ENCODE peak calls at places on chromosome 6, in ten cellular contexts. D is ovary, U is K562, Z is mucosa of descending colon, N is uterus, C is foreskin fibroblast, T is left ventricle myocardium inferior, R is cardiac fibroblast, G is brain microvascular endothelial cell, X is aorta. H is an unnamed sample.

GRCh38 chr6:20404641-20405032 is 3.0 kb downstream of the E2F3 start:
- DNase-seq in D (no peak), U (peak), Z (no peak), N (no peak), C (peak), T (no peak), R (peak), G (peak), X (no peak), H (no peak)

GRCh38 chr6:139313229-139313628 is 21.4 kb upstream of the TXLNB start:
- DNase-seq in D (no peak), U (no peak), Z (no peak), N (no peak), C (no peak), T (no peak), R (no peak), G (no peak), X (no peak), H (no peak)

GRCh38 chr6:2166717-2167116 is 78.7 kb downstream of the GMDS start:
- DNase-seq in D (no peak), U (no peak), Z (no peak), N (no peak), C (no peak), T (no peak), R (peak), G (no peak), X (no peak), H (no peak)

GRCh38 chr6:136403166-136403980 is 113.7 kb upstream of the BCLAF1 start:
- DNase-seq in D (no peak), U (peak), Z (no peak), N (peak), C (peak), T (no peak), R (peak), G (peak), X (no peak), H (no peak)

GRCh38 chr6:169802790-169803189 is 51.4 kb downstream of the ERMARD start:
- DNase-seq in D (no peak), U (no peak), Z (no peak), N (no peak), C (peak), T (no peak), R (no peak), G (no peak), X (no peak), H (no peak)

GRCh38 chr6:156791261-156791850 is 14.2 kb downstream of the ARID1B start:
- DNase-seq in D (no peak), U (peak), Z (no peak), N (no peak), C (no peak), T (no peak), R (peak), G (peak), X (no peak), H (no peak)

GRCh38 chr6:42417641-42418112 is 34.0 kb downstream of the TRERF1 start:
- DNase-seq in D (no peak), U (no peak), Z (no peak), N (no peak), C (no peak), T (no peak), R (no peak), G (no peak), X (no peak), H (no peak)

GRCh38 chr6:51090343-51090742 is 271.7 kb downstream of the TFAP2B start:
- DNase-seq in D (no peak), U (no peak), Z (no peak), N (no peak), C (no peak), T (no peak), R (no peak), G (no peak), X (no peak), H (no peak)

GRCh38 chr6:117149324-117149723 is 116.0 kb upstream of the VGLL2 start:
- DNase-seq in D (no peak), U (no peak), Z (no peak), N (no peak), C (no peak), T (no peak), R (no peak), G (no peak), X (no peak), H (no peak)

GRCh38 chr6:167832497-167833395 is 6.0 kb downstream of the AFDN start:
- DNase-seq in D (no peak), U (no peak), Z (no peak), N (no peak), C (no peak), T (no peak), R (peak), G (no peak), X (no peak), H (no peak)

GRCh38 chr6:37713529-37714119 is 15.9 kb upstream of the MDGA1 start:
- DNase-seq in D (no peak), U (peak), Z (no peak), N (no peak), C (peak), T (no peak), R (peak), G (peak), X (no peak), H (no peak)

GRCh38 chr6:34671801-34672656 is 24.5 kb downstream of the ILRUN start:
- DNase-seq in D (no peak), U (peak), Z (peak), N (no peak), C (peak), T (no peak), R (peak), G (no peak), X (no peak), H (peak)

GRCh38 chr6:158460602-158461092 is 99.2 kb upstream of the TMEM181 start:
- DNase-seq in D (no peak), U (no peak), Z (no peak), N (no peak), C (peak), T (no peak), R (peak), G (no peak), X (no peak), H (no peak)

GRCh38 chr6:69961251-69961650 is 94.9 kb downstream of the COL19A1 start:
- DNase-seq in D (no peak), U (no peak), Z (no peak), N (no peak), C (no peak), T (no peak), R (peak), G (no peak), X (no peak), H (no peak)

GRCh38 chr6:1630212-1630770 is 20.6 kb downstream of the FOXC1 start:
- DNase-seq in D (no peak), U (no peak), Z (no peak), N (no peak), C (no peak), T (no peak), R (no peak), G (no peak), X (no peak), H (no peak)

GRCh38 chr6:114430534-114431124 is 87.8 kb upstream of the HS3ST5 start:
- DNase-seq in D (no peak), U (no peak), Z (no peak), N (no peak), C (no peak), T (no peak), R (no peak), G (no peak), X (no peak), H (no peak)

GRCh38 chr6:169291148-169291547 is 37.5 kb upstream of the THBS2 start:
- DNase-seq in D (no peak), U (no peak), Z (no peak), N (no peak), C (no peak), T (no peak), R (no peak), G (no peak), X (no peak), H (no peak)

GRCh38 chr6:152750694-152751093 is at the start of gene VIP:
- DNase-seq in D (no peak), U (no peak), Z (no peak), N (no peak), C (no peak), T (no peak), R (peak), G (peak), X (no peak), H (no peak)

GRCh38 chr6:144793744-144794143 is 508.6 kb downstream of the UTRN start:
- DNase-seq in D (no peak), U (no peak), Z (no peak), N (no peak), C (no peak), T (no peak), R (no peak), G (no peak), X (no peak), H (no peak)

GRCh38 chr6:37514377-37514776 is 14.7 kb upstream of the CCDC167 start:
- DNase-seq in D (no peak), U (no peak), Z (no peak), N (no peak), C (no peak), T (no peak), R (peak), G (peak), X (no peak), H (no peak)

GRCh38 chr6:74606488-74607135 is 599.2 kb downstream of the COL12A1 start:
- DNase-seq in D (no peak), U (no peak), Z (no peak), N (no peak), C (peak), T (no peak), R (peak), G (peak), X (no peak), H (no peak)

GRCh38 chr6:17349437-17349836 is 44.0 kb upstream of the CAP2 start:
- DNase-seq in D (no peak), U (no peak), Z (no peak), N (no peak), C (no peak), T (no peak), R (no peak), G (no peak), X (no peak), H (no peak)

GRCh38 chr6:158232445-158233213 is 64.5 kb downstream of the GTF2H5 start:
- DNase-seq in D (peak), U (peak), Z (peak), N (peak), C (peak), T (peak), R (peak), G (peak), X (peak), H (peak)

GRCh38 chr6:14533446-14533845 is 415.9 kb downstream of the CD83 start:
- DNase-seq in D (no peak), U (no peak), Z (no peak), N (no peak), C (no peak), T (no peak), R (no peak), G (no peak), X (no peak), H (no peak)

GRCh38 chr6:146851837-146852236 is 253.1 kb downstream of the ADGB start:
- DNase-seq in D (no peak), U (no peak), Z (no peak), N (no peak), C (peak), T (no peak), R (peak), G (peak), X (no peak), H (no peak)

GRCh38 chr6:95905132-95905531 is 110.6 kb upstream of the FUT9 start:
- DNase-seq in D (no peak), U (no peak), Z (no peak), N (no peak), C (no peak), T (no peak), R (no peak), G (no peak), X (no peak), H (no peak)

GRCh38 chr6:154154389-154154967 is 115.4 kb downstream of the OPRM1 start:
- DNase-seq in D (peak), U (peak), Z (no peak), N (peak), C (peak), T (no peak), R (peak), G (peak), X (no peak), H (no peak)

GRCh38 chr6:10434235-10434634 is 19.4 kb upstream of the TFAP2A start:
- DNase-seq in D (no peak), U (no peak), Z (no peak), N (no peak), C (no peak), T (no peak), R (no peak), G (no peak), X (no peak), H (no peak)

GRCh38 chr6:34386316-34387137 is 5.9 kb downstream of the NUDT3 start:
- DNase-seq in D (no peak), U (no peak), Z (no peak), N (no peak), C (peak), T (no peak), R (peak), G (peak), X (no peak), H (no peak)

GRCh38 chr6:132300323-132300949 is 100.8 kb downstream of the MOXD1 start:
- DNase-seq in D (no peak), U (peak), Z (no peak), N (no peak), C (peak), T (no peak), R (peak), G (peak), X (no peak), H (no peak)

GRCh38 chr6:125791151-125791819 is 525 bp downstream of the NCOA7 start:
- DNase-seq in D (peak), U (peak), Z (peak), N (no peak), C (no peak), T (no peak), R (peak), G (peak), X (no peak), H (peak)

GRCh38 chr6:43496370-43497128 is 13.6 kb downstream of the LRRC73 start:
- DNase-seq in D (no peak), U (peak), Z (no peak), N (no peak), C (peak), T (no peak), R (peak), G (peak), X (peak), H (no peak)

GRCh38 chr6:169186496-169187169 is 67.0 kb downstream of the THBS2 start:
- DNase-seq in D (no peak), U (no peak), Z (no peak), N (no peak), C (no peak), T (no peak), R (no peak), G (no peak), X (no peak), H (no peak)

GRCh38 chr6:70363741-70364493 is 49.4 kb upstream of the FAM135A start:
- DNase-seq in D (no peak), U (no peak), Z (no peak), N (no peak), C (no peak), T (no peak), R (no peak), G (no peak), X (no peak), H (no peak)

GRCh38 chr6:124819340-124819739 is 142.9 kb upstream of the RNF217 start:
- DNase-seq in D (no peak), U (no peak), Z (no peak), N (no peak), C (no peak), T (no peak), R (no peak), G (no peak), X (no peak), H (no peak)

GRCh38 chr6:76134651-76135050 is 62.2 kb upstream of the IMPG1 start:
- DNase-seq in D (no peak), U (no peak), Z (no peak), N (no peak), C (no peak), T (no peak), R (no peak), G (no peak), X (no peak), H (no peak)

GRCh38 chr6:112979830-112980229 is 632.7 kb downstream of the RFPL4B start:
- DNase-seq in D (no peak), U (no peak), Z (no peak), N (no peak), C (peak), T (no peak), R (peak), G (peak), X (no peak), H (no peak)

GRCh38 chr6:53119349-53119748 is 29.3 kb downstream of the GCM1 start:
- DNase-seq in D (no peak), U (no peak), Z (no peak), N (no peak), C (no peak), T (no peak), R (peak), G (no peak), X (no peak), H (no peak)

GRCh38 chr6:88105741-88106340 is 58.2 kb downstream of the SPACA1 start:
- DNase-seq in D (no peak), U (no peak), Z (no peak), N (no peak), C (no peak), T (no peak), R (peak), G (peak), X (no peak), H (no peak)

GRCh38 chr6:39280247-39280731 is 33.9 kb downstream of the KCNK17 start:
- DNase-seq in D (no peak), U (peak), Z (peak), N (no peak), C (peak), T (no peak), R (peak), G (peak), X (no peak), H (no peak)
- H3K4me3 ChIP-seq in D (no peak), U (no peak), Z (no peak), N (no peak), C (no peak), T (no peak), R (no peak), G (no peak), X (no peak), H (no peak)

DNA sequence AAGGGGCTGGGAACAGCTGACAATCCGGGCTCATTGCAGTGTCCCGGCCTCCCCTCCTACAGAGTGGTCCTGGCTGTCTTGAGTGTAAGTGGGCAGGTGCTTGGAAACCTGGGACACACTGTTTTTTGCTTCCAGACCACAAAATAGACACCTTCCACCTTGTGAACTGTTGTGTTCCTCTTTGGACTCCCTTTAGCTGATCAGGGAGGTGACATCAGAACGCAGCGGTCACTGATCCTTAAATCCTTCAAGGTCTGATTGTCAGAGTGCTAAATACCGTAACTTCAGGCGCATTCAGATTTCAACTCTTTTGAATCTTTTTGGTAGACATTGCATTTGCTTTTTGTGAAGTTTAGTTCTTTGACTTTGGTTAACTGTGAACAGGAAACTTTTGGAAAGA is 6.1 kb downstream of the PPP1R3G start:
- DNase-seq in D (no peak), U (no peak), Z (no peak), N (no peak), C (no peak), T (no peak), R (no peak), G (no peak), X (no peak), H (no peak)
- H3K4me3 ChIP-seq in D (no peak), U (no peak), Z (no peak), N (no peak), C (no peak), T (no peak), R (no peak), G (no peak), X (no peak), H (no peak)

GRCh38 chr6:16216501-16217155 is 21.8 kb upstream of the GMPR start:
- DNase-seq in D (no peak), U (no peak), Z (no peak), N (peak), C (no peak), T (no peak), R (no peak), G (no peak), X (no peak), H (no peak)
- H3K4me3 ChIP-seq in D (peak), U (no peak), Z (no peak), N (no peak), C (no peak), T (peak), R (no peak), G (peak), X (no peak), H (no peak)

GRCh38 chr6:56238352-56238751 is 9.0 kb downstream of the COL21A1 start:
- DNase-seq in D (no peak), U (no peak), Z (no peak), N (no peak), C (no peak), T (no peak), R (no peak), G (no peak), X (no peak), H (no peak)

GRCh38 chr6:56230976-56231566 is 16.3 kb downstream of the COL21A1 start:
- DNase-seq in D (no peak), U (no peak), Z (no peak), N (no peak), C (no peak), T (no peak), R (no peak), G (no peak), X (no peak), H (no peak)

GRCh38 chr6:56235245-56235644 is 12.1 kb downstream of the COL21A1 start:
- DNase-seq in D (no peak), U (no peak), Z (no peak), N (no peak), C (no peak), T (no peak), R (peak), G (no peak), X (no peak), H (no peak)

GRCh38 chr6:56226946-56227879 is 20.2 kb downstream of the COL21A1 start:
- DNase-seq in D (no peak), U (no peak), Z (no peak), N (no peak), C (peak), T (no peak), R (peak), G (peak), X (no peak), H (no peak)

DNA sequence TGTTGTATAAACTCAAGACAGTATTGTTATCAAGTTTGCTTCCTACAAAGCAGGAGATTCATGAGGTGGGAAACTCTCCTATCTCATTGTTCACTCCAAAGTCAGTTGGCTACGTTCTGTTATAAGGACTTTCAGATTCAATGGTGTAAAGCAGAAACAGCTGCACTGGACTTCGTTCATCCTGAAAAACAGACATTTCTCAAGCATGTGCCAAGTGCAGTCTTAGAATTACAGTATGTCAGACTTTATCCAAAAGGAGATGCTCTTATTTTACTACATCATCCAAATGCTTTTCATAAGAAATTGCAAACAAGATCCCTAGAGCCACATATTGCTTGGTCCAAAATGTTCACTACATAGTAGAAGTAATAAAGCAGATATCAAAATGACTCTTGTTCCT is 14.9 kb downstream of the COL21A1 start:
- DNase-seq in D (no peak), U (no peak), Z (no peak), N (no peak), C (no peak), T (no peak), R (no peak), G (no peak), X (no peak), H (no peak)
- H3K4me3 ChIP-seq in D (no peak), U (no peak), Z (no peak), N (no peak), C (no peak), T (no peak), R (no peak), G (no peak), X (no peak), H (no peak)

H was measured in left lung.